ENCODE peak calls at places on chromosomes 3 and 15, in four cellular contexts. F is body of pancreas, C is endothelial cell, W is spleen. A is an unnamed sample.

GRCh38 chr3:74267583-74268184 is 346.8 kb downstream of the CNTN3 start:
- DNase-seq in F (peak), C (peak), W (no peak), A (peak)

GRCh38 chr3:15330031-15330596 is 2.3 kb downstream of the SH3BP5 start:
- DNase-seq in F (peak), C (no peak), W (no peak), A (no peak)

GRCh38 chr15:88238618-88239430 is 17.7 kb downstream of the NTRK3 start:
- DNase-seq in F (no peak), C (no peak), W (peak), A (no peak)

GRCh38 chr15:59685737-59686297 is 3.3 kb downstream of the BNIP2 start:
- DNase-seq in F (no peak), C (no peak), W (no peak), A (no peak)

GRCh38 chr3:187208159-187208558 is 10.9 kb downstream of the RTP1 start:
- DNase-seq in F (no peak), C (no peak), W (no peak), A (no peak)

GRCh38 chr3:69499899-69500316 is 114.0 kb upstream of the FRMD4B start:
- DNase-seq in F (peak), C (no peak), W (no peak), A (no peak)

GRCh38 chr3:126530171-126531050 is 6.5 kb downstream of the CHST13 start:
- DNase-seq in F (peak), C (no peak), W (peak), A (no peak)

GRCh38 chr3:150721285-150722130 is 17.8 kb upstream of the ERICH6 start:
- DNase-seq in F (no peak), C (no peak), W (no peak), A (no peak)

GRCh38 chr15:90184786-90185704 is 16.1 kb upstream of the SEMA4B start:
- DNase-seq in F (peak), C (peak), W (peak), A (peak)

GRCh38 chr15:99703603-99704443 is 29.4 kb downstream of the LYSMD4 start:
- DNase-seq in F (peak), C (peak), W (no peak), A (no peak)

GRCh38 chr3:172673210-172673679 is 37.6 kb downstream of the NCEH1 start:
- DNase-seq in F (peak), C (peak), W (no peak), A (peak)

GRCh38 chr3:48404440-48405342 is 25.2 kb downstream of the PLXNB1 start:
- DNase-seq in F (peak), C (peak), W (no peak), A (no peak)

GRCh38 chr3:1048558-1048957 is 44.3 kb upstream of the CNTN6 start:
- DNase-seq in F (no peak), C (no peak), W (no peak), A (no peak)

GRCh38 chr3:124896824-124897526 is 9.8 kb upstream of the ITGB5 start:
- DNase-seq in F (no peak), C (no peak), W (no peak), A (no peak)

GRCh38 chr15:25732191-25732590 is 130.9 kb downstream of the ATP10A start:
- DNase-seq in F (no peak), C (no peak), W (peak), A (no peak)

GRCh38 chr3:139534992-139535879 is 4.3 kb downstream of the RBP1 start:
- DNase-seq in F (peak), C (no peak), W (no peak), A (no peak)

GRCh38 chr3:4735243-4735642 is 242.1 kb downstream of the ITPR1 start:
- DNase-seq in F (no peak), C (no peak), W (no peak), A (no peak)

GRCh38 chr3:160856450-160856849 is 100.4 kb downstream of the PPM1L start:
- DNase-seq in F (no peak), C (no peak), W (no peak), A (no peak)

GRCh38 chr15:93146196-93146595 is 57.2 kb upstream of the RGMA start:
- DNase-seq in F (no peak), C (no peak), W (no peak), A (no peak)

GRCh38 chr3:24235121-24235520 is 259.5 kb downstream of the THRB start:
- DNase-seq in F (peak), C (no peak), W (no peak), A (no peak)

GRCh38 chr3:126194713-126195305 is 14.4 kb upstream of the ALDH1L1 start:
- DNase-seq in F (no peak), C (no peak), W (no peak), A (no peak)

GRCh38 chr3:156483961-156484787 is 70.7 kb downstream of the SSR3 start:
- DNase-seq in F (no peak), C (no peak), W (no peak), A (peak)

GRCh38 chr3:131277836-131278497 is 103.6 kb upstream of the NUDT16 start:
- DNase-seq in F (no peak), C (no peak), W (no peak), A (no peak)

GRCh38 chr3:184570501-184570900 is 8.9 kb downstream of the EPHB3 start:
- DNase-seq in F (no peak), C (no peak), W (no peak), A (no peak)

GRCh38 chr3:128488636-128488994 is 4.4 kb downstream of the GATA2 start:
- DNase-seq in F (no peak), C (no peak), W (no peak), A (no peak)

GRCh38 chr15:63600001-63600645 is 2.9 kb downstream of the FBXL22 start:
- DNase-seq in F (peak), C (no peak), W (no peak), A (no peak)

GRCh38 chr3:16849240-16849639 is 35.5 kb upstream of the PLCL2 start:
- DNase-seq in F (peak), C (peak), W (peak), A (peak)

GRCh38 chr3:167480748-167481147 is 6.9 kb upstream of the SERPINI2 start:
- DNase-seq in F (no peak), C (no peak), W (no peak), A (no peak)

GRCh38 chr15:91356083-91356482 is 256.0 kb downstream of the SV2B start:
- DNase-seq in F (no peak), C (no peak), W (no peak), A (no peak)

GRCh38 chr15:89978914-89979313 is 22.2 kb upstream of the ZNF710 start:
- DNase-seq in F (no peak), C (no peak), W (no peak), A (no peak)

GRCh38 chr3:41464858-41465257 is 265.6 kb downstream of the CTNNB1 start:
- DNase-seq in F (no peak), C (no peak), W (no peak), A (no peak)

GRCh38 chr15:54354341-54354740 is 376.1 kb downstream of the UNC13C start:
- DNase-seq in F (no peak), C (no peak), W (no peak), A (no peak)

GRCh38 chr3:43957553-43957952 is 266.8 kb downstream of the ABHD5 start:
- DNase-seq in F (no peak), C (no peak), W (no peak), A (no peak)

GRCh38 chr15:76577879-76578512 is 241.4 kb downstream of the ISL2 start:
- DNase-seq in F (no peak), C (no peak), W (no peak), A (no peak)

GRCh38 chr3:63791974-63792373 is 27.1 kb upstream of the C3orf49 start:
- DNase-seq in F (no peak), C (no peak), W (no peak), A (no peak)

GRCh38 chr3:143307613-143308183 is 188.1 kb downstream of the CHST2 start:
- DNase-seq in F (no peak), C (no peak), W (no peak), A (peak)

GRCh38 chr3:189490749-189491148 is 140.4 kb upstream of the TP63 start:
- DNase-seq in F (no peak), C (no peak), W (no peak), A (no peak)

GRCh38 chr15:66251065-66251789 is 2.3 kb downstream of the MEGF11 start:
- DNase-seq in F (no peak), C (no peak), W (no peak), A (no peak)

GRCh38 chr3:32817561-32818430 is at the start of gene TRIM71:
- DNase-seq in F (no peak), C (peak), W (peak), A (peak)

GRCh38 chr15:79595995-79596622 is 164.0 kb downstream of the MINAR1 start:
- DNase-seq in F (peak), C (peak), W (peak), A (peak)

DNA sequence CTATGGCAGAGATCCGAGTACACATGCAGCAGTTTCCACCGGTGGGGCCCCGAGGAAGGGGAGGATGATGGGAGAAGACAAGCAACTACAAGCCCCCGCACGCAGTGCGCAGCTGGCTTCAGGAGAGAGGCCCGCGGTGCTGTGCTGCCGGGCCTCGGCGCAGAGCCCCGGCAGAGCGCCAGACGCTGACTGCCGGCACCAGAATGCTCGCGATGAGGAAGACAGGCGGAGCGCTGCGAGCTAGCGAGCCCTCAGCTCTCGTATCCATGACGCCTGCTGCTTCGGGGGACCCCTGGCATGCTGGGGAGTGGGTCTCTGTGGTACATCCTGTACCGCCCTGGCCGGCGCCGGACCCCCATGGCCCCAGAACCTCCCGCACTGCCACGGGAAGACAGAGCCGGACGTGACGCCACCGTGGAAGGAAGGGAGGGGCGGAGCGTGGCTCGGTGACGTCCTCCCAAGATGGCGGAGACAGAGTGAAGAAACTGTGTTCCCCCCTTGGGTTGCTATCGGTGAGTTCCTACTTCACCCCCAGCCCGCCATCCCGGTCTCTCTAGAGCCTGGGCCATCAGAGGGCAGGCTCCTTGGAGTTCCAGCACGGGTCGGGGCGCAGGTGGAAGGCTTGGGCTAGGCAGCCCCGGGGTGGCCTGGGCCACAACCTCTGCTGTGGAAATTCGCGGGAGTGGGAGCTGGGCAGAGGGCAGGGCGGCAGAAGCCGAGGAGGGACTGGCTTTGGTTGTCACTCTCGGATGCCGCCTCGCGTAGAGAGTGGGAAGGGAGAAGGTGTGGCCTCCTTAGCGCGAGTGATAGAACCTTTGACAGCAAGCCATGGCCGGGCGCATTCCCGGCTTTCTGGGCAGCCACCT is at the start of gene MYNN:
- DNase-seq in F (peak), C (peak), W (peak), A (peak)
- TF ChIP-seq CTCF in F (no peak), C (no peak), W (no peak), A (no peak)

DNA sequence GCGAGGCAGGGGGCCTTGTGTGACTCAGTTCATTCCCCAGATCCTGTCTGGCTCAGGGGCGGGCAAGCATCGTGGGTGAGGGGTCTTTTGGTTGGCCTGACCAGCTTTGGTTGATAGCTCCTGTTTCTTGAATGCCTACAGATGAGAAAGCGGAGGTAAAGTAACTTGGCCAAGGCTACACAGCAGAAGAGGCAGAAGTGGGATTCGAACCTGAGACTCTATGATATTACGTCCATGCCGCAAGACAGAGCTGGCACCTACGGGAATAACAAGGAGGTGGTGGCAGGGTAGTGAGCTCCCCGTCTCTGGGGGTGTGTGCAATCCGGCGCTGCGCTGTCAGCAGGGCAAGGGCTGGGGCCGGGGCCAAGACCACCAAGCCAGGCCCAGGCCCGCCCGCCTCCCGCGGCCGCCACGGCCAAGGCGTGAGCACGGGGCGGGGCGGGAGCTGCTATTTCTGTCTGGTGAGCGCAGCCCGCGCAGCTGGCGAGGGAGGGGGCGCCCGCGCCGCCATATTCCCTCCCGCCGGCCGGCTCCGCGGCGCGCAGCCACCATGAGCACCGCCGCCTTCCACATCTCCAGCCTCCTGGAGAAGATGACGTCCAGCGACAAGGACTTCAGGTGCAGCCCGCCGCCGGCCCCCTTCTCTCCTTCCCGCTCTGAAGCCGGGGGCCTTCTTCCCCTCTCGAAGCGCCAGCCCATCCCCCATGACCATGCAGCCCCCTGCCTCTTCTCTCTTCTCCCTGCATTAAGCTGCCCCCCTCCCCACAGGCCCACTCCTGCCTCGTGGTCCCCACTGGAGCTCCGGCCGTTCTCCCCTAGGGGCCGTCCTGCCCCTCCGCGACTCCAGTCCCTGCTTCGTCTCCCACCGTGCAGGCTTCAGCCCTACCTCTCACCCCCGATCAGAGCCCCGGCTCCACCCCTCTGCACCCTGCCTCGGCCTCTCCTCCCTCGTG is at the start of gene CAND2:
- DNase-seq in F (peak), C (peak), W (peak), A (peak)
- TF ChIP-seq CTCF in F (no peak), C (no peak), W (no peak), A (no peak)

GRCh38 chr15:36278219-36278618 is 301.2 kb upstream of the CDIN1 start:
- DNase-seq in F (no peak), C (no peak), W (no peak), A (no peak)
- TF ChIP-seq CTCF in F (no peak), C (no peak), W (no peak), A (no peak)

DNA sequence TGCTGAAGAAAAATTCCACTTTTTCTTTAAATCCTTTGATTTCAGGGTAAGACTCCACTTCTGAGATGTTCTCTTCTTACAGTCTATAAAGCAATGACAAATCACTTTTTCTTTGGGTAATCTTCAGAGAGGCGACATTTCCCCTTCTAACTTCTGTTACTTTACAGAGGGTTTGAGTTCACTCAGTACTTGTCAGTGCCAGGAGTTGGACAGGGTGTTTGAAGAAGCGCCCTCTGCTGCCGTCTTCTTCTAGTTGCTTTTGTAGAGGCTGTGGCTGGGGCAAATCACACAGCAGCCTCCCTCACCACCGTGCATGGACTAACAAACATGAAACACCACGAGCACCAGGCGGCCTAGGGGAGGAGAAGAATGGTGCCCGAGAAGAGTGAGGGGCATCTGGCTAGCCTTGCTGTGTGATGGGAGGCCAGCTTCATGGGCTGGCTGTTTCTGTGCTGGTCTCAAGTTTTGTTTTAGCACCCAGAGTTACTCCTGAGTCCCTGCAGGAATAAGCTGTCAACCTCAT is at the start of gene CD80:
- DNase-seq in F (peak), C (peak), W (peak), A (peak)
- TF ChIP-seq CTCF in F (no peak), C (no peak), W (peak), A (peak)

GRCh38 chr15:69160976-69161877 is 792 bp downstream of the GLCE start:
- DNase-seq in F (peak), C (peak), W (peak), A (peak)
- TF ChIP-seq CTCF in F (no peak), C (no peak), W (no peak), A (no peak)

GRCh38 chr3:38842266-38842965 is 26.4 kb upstream of the SCN10A start:
- DNase-seq in F (no peak), C (no peak), W (no peak), A (no peak)

GRCh38 chr3:38840987-38841386 is 25.0 kb upstream of the SCN10A start:
- DNase-seq in F (no peak), C (no peak), W (no peak), A (no peak)

DNA sequence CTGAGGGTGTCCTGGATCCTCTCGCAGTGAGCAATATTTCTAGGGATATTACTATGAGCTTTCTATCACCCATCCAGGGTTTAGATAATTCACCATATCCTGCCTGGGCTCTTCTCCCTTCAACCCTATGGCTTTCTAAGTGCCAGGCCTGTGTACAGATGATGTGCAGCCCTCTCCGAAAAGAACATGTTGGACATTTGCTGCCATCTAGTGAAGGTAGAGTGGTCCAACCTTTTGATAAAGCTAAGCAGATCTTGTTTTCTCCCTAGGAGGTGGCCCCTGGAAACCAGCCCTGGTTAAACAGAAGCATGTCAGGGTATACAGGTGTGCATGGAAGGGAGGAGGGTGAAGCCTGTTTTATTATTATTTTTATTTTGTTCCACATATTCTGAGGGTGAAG is 27.9 kb upstream of the SCN10A start:
- DNase-seq in F (no peak), C (peak), W (no peak), A (peak)
- TF ChIP-seq CTCF in F (peak), C (no peak), W (no peak), A (peak)

GRCh38 chr3:137692803-137693431 is 71.2 kb upstream of the SOX14 start:
- DNase-seq in F (peak), C (peak), W (no peak), A (peak)
- TF ChIP-seq CTCF in F (peak), C (peak), W (no peak), A (peak)